ENCODE peak calls at places on chromosomes 13 and 19, in four cellular contexts. Z is neuronal stem cell, M is H1, C is H9. Y is an unnamed sample.

GRCh38 chr13:47004552-47004951 is 107.7 kb upstream of the HTR2A start:
- DNase-seq in Z (no peak), M (no peak), C (no peak), Y (no peak)

GRCh38 chr13:99265823-99266426 is 7.7 kb upstream of the GPR18 start:
- DNase-seq in Z (no peak), M (no peak), C (no peak), Y (peak)

GRCh38 chr13:37293295-37293694 is 187.8 kb upstream of the CSNK1A1L start:
- DNase-seq in Z (no peak), M (no peak), C (no peak), Y (no peak)

GRCh38 chr13:36297259-36297599 is 385 bp downstream of the CCDC169 start:
- DNase-seq in Z (no peak), M (no peak), C (no peak), Y (peak)

GRCh38 chr13:93476175-93476574 is 249.6 kb downstream of the GPC6 start:
- DNase-seq in Z (no peak), M (no peak), C (no peak), Y (peak)

GRCh38 chr13:23750383-23751121 is 138.6 kb downstream of the MIPEP start:
- DNase-seq in Z (no peak), M (no peak), C (no peak), Y (peak)

GRCh38 chr13:52004508-52005183 is 6.6 kb downstream of the ATP7B start:
- DNase-seq in Z (no peak), M (no peak), C (no peak), Y (no peak)

GRCh38 chr19:15015946-15016542 is 33.2 kb upstream of the CASP14 start:
- DNase-seq in Z (peak), M (no peak), C (peak), Y (no peak)

GRCh38 chr13:73060251-73061160 is 1.7 kb downstream of the KLF5 start:
- DNase-seq in Z (peak), M (no peak), C (no peak), Y (peak)

GRCh38 chr19:33376931-33377557 is 3.5 kb downstream of the CEBPG start:
- DNase-seq in Z (no peak), M (no peak), C (no peak), Y (peak)

GRCh38 chr13:39196957-39197644 is 158.8 kb downstream of the NHLRC3 start:
- DNase-seq in Z (no peak), M (no peak), C (no peak), Y (no peak)

GRCh38 chr19:45331411-45331810 is 8.7 kb upstream of the CKM start:
- DNase-seq in Z (no peak), M (no peak), C (peak), Y (no peak)

GRCh38 chr19:10168386-10168948 is 26.3 kb downstream of the DNMT1 start:
- DNase-seq in Z (no peak), M (no peak), C (no peak), Y (no peak)

GRCh38 chr13:67736646-67737420 is 506.7 kb upstream of the PCDH9 start:
- DNase-seq in Z (peak), M (no peak), C (peak), Y (peak)

GRCh38 chr13:67740871-67741475 is 510.8 kb upstream of the PCDH9 start:
- DNase-seq in Z (no peak), M (no peak), C (no peak), Y (peak)

DNA sequence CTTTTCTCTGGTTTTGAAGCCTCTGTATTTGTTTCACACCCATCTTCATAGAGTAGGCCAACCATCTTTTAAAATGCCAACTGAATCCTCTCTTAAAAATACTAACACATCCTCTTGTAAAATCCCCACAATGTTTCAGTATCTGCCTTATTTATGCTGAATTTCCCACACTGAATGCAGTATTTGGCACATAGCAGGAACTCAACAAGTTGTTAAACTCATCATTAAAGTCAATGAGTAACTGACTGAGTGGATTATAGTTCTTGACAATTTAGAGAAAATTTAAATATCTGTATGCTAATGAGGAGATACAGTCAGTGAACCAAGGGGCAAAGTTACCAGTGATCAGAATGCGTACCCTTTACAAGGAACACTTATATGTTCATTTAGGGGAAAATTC is 505.5 kb upstream of the PCDH9 start:
- DNase-seq in Z (no peak), M (no peak), C (no peak), Y (no peak)
- H2BK15ac ChIP-seq in Z (no peak), M (no peak), C (no peak), Y (no peak)

GRCh38 chr13:109243311-109243951 is 543.0 kb downstream of the IRS2 start:
- DNase-seq in Z (no peak), M (no peak), C (no peak), Y (peak)
- H3K23ac ChIP-seq in Z (no peak), M (no peak), C (no peak), Y (no peak)

GRCh38 chr19:19553670-19554069 is 15.6 kb downstream of the CILP2 start:
- DNase-seq in Z (no peak), M (no peak), C (no peak), Y (no peak)

GRCh38 chr19:19552811-19553210 is 14.7 kb downstream of the CILP2 start:
- DNase-seq in Z (no peak), M (peak), C (peak), Y (peak)

GRCh38 chr19:19550454-19550842 is 12.4 kb downstream of the CILP2 start:
- DNase-seq in Z (no peak), M (no peak), C (no peak), Y (no peak)

GRCh38 chr19:19550972-19551861 is 13.2 kb downstream of the CILP2 start:
- DNase-seq in Z (no peak), M (no peak), C (peak), Y (no peak)

GRCh38 chr19:19551862-19552192 is 13.8 kb downstream of the CILP2 start:
- DNase-seq in Z (no peak), M (no peak), C (no peak), Y (no peak)
- H2BK12ac ChIP-seq in Z (no peak), M (no peak), C (no peak), Y (no peak)

GRCh38 chr19:18292460-18292809 is 11.0 kb upstream of the JUND start:
- DNase-seq in Z (no peak), M (peak), C (peak), Y (no peak)
- H2BK15ac ChIP-seq in Z (peak), M (peak), C (no peak), Y (peak)

GRCh38 chr13:83877901-83878300 is 4.4 kb downstream of the SLITRK1 start:
- DNase-seq in Z (no peak), M (no peak), C (no peak), Y (no peak)

GRCh38 chr13:83880275-83881027 is 1.8 kb downstream of the SLITRK1 start:
- DNase-seq in Z (no peak), M (peak), C (peak), Y (no peak)

GRCh38 chr13:83878691-83879410 is 3.4 kb downstream of the SLITRK1 start:
- DNase-seq in Z (no peak), M (peak), C (peak), Y (no peak)

GRCh38 chr13:83881031-83881727 is 1.1 kb downstream of the SLITRK1 start:
- DNase-seq in Z (no peak), M (no peak), C (no peak), Y (no peak)

GRCh38 chr13:83879431-83880171 is 2.7 kb downstream of the SLITRK1 start:
- DNase-seq in Z (no peak), M (peak), C (peak), Y (no peak)
- H3K23ac ChIP-seq in Z (no peak), M (no peak), C (no peak), Y (no peak)

GRCh38 chr19:13881231-13881691 is 4.3 kb downstream of the NANOS3 start:
- DNase-seq in Z (no peak), M (no peak), C (peak), Y (peak)

GRCh38 chr19:13882841-13883240 is 5.9 kb downstream of the NANOS3 start:
- DNase-seq in Z (no peak), M (no peak), C (no peak), Y (no peak)

GRCh38 chr19:13881692-13882418 is 4.9 kb downstream of the NANOS3 start:
- DNase-seq in Z (no peak), M (no peak), C (no peak), Y (peak)

GRCh38 chr19:13883665-13884064 is 6.7 kb downstream of the NANOS3 start:
- DNase-seq in Z (no peak), M (no peak), C (no peak), Y (no peak)

GRCh38 chr19:13882419-13882795 is 5.5 kb downstream of the NANOS3 start:
- DNase-seq in Z (no peak), M (no peak), C (no peak), Y (no peak)
- H2BK12ac ChIP-seq in Z (peak), M (no peak), C (no peak), Y (no peak)

GRCh38 chr19:1249298-1249989 is 1.1 kb downstream of the MIDN start:
- DNase-seq in Z (peak), M (peak), C (peak), Y (peak)

GRCh38 chr19:1248454-1249297 is at the start of gene MIDN:
- DNase-seq in Z (no peak), M (peak), C (peak), Y (peak)

GRCh38 chr19:1249990-1250298 is 1.6 kb downstream of the MIDN start:
- DNase-seq in Z (no peak), M (no peak), C (no peak), Y (no peak)

GRCh38 chr19:1245884-1246816 is 2.2 kb upstream of the MIDN start:
- DNase-seq in Z (no peak), M (no peak), C (no peak), Y (no peak)

GRCh38 chr19:1247747-1248453 is 483 bp upstream of the MIDN start:
- DNase-seq in Z (no peak), M (peak), C (peak), Y (peak)
- H2BK15ac ChIP-seq in Z (peak), M (peak), C (no peak), Y (peak)

GRCh38 chr13:81304121-81304659 is 963.3 kb upstream of the SPRY2 start:
- DNase-seq in Z (no peak), M (no peak), C (no peak), Y (no peak)
- H3K23ac ChIP-seq in Z (no peak), M (no peak), C (no peak), Y (no peak)

GRCh38 chr13:85260896-85261295 is 538.3 kb downstream of the SLITRK6 start:
- DNase-seq in Z (no peak), M (no peak), C (no peak), Y (no peak)
- H2BK12ac ChIP-seq in Z (no peak), M (no peak), C (no peak), Y (no peak)